ENCODE peak calls at places on chromosomes 13 and 19, in eight cellular contexts. One of them, this sample, is unnamed.

GRCh38 chr19:8451885-8452284 is 7.1 kb downstream of the HNRNPM start:
- DNase-seq in uterus: no peak
- DNase-seq in adrenal gland: no peak
- DNase-seq in AG04449: no peak
- DNase-seq in HL-60: no peak
- DNase-seq in neural progenitor cell: peak; percentile 40
- DNase-seq in hepatocyte: peak; percentile 44
- DNase-seq in MM.1S: no peak
- DNase-seq in this sample: peak; percentile 69

GRCh38 chr13:20217168-20217567 is 15.0 kb downstream of the GJB6 start:
- DNase-seq in adrenal gland: no peak
- DNase-seq in MM.1S: no peak
- DNase-seq in uterus: no peak
- DNase-seq in AG04449: no peak
- DNase-seq in hepatocyte: no peak
- DNase-seq in HL-60: no peak
- DNase-seq in neural progenitor cell: no peak
- DNase-seq in this sample: no peak

GRCh38 chr13:101454767-101455166 is 2.3 kb downstream of the ITGBL1 start:
- DNase-seq in HL-60: no peak
- DNase-seq in MM.1S: no peak
- DNase-seq in AG04449: no peak
- DNase-seq in neural progenitor cell: no peak
- DNase-seq in adrenal gland: no peak
- DNase-seq in uterus: no peak
- DNase-seq in hepatocyte: no peak
- DNase-seq in this sample: peak; percentile 26

GRCh38 chr13:23433171-23434153 is at the start of gene SACS:
- DNase-seq in MM.1S: no peak
- DNase-seq in adrenal gland: no peak
- DNase-seq in HL-60: no peak
- DNase-seq in hepatocyte: peak; percentile 45
- DNase-seq in AG04449: no peak
- DNase-seq in neural progenitor cell: peak; percentile 95
- DNase-seq in uterus: no peak
- DNase-seq in this sample: no peak

GRCh38 chr13:94228781-94229180 is 250.7 kb downstream of the DCT start:
- DNase-seq in HL-60: no peak
- DNase-seq in hepatocyte: no peak
- DNase-seq in MM.1S: no peak
- DNase-seq in neural progenitor cell: no peak
- DNase-seq in adrenal gland: no peak
- DNase-seq in uterus: no peak
- DNase-seq in AG04449: no peak
- DNase-seq in this sample: no peak

GRCh38 chr13:33379597-33379996 is 94.0 kb upstream of the STARD13 start:
- DNase-seq in uterus: no peak
- DNase-seq in HL-60: no peak
- DNase-seq in adrenal gland: peak; percentile 43
- DNase-seq in neural progenitor cell: no peak
- DNase-seq in hepatocyte: no peak
- DNase-seq in MM.1S: no peak
- DNase-seq in AG04449: no peak
- DNase-seq in this sample: no peak

GRCh38 chr19:29311391-29311790 is 98.4 kb upstream of the UQCRFS1 start:
- DNase-seq in hepatocyte: no peak
- DNase-seq in adrenal gland: no peak
- DNase-seq in MM.1S: no peak
- DNase-seq in HL-60: no peak
- DNase-seq in AG04449: no peak
- DNase-seq in neural progenitor cell: peak; percentile 78
- DNase-seq in uterus: no peak
- DNase-seq in this sample: no peak

GRCh38 chr13:26619321-26619720 is 61.8 kb downstream of the WASF3 start:
- DNase-seq in hepatocyte: no peak
- DNase-seq in MM.1S: no peak
- DNase-seq in uterus: no peak
- DNase-seq in HL-60: no peak
- DNase-seq in neural progenitor cell: no peak
- DNase-seq in adrenal gland: no peak
- DNase-seq in AG04449: peak; percentile 47
- DNase-seq in this sample: no peak

GRCh38 chr13:79392882-79393563 is 13.0 kb downstream of the RBM26 start:
- DNase-seq in AG04449: no peak
- DNase-seq in neural progenitor cell: no peak
- DNase-seq in HL-60: no peak
- DNase-seq in adrenal gland: no peak
- DNase-seq in MM.1S: no peak
- DNase-seq in hepatocyte: no peak
- DNase-seq in uterus: no peak
- DNase-seq in this sample: no peak

GRCh38 chr13:51122868-51123267 is 11.8 kb upstream of the C13orf42 start:
- DNase-seq in hepatocyte: peak; percentile 47
- DNase-seq in neural progenitor cell: no peak
- DNase-seq in HL-60: no peak
- DNase-seq in AG04449: no peak
- DNase-seq in MM.1S: no peak
- DNase-seq in adrenal gland: no peak
- DNase-seq in uterus: no peak
- DNase-seq in this sample: no peak

GRCh38 chr13:109157275-109157674 is 527.9 kb downstream of the MYO16 start:
- DNase-seq in AG04449: no peak
- DNase-seq in HL-60: no peak
- DNase-seq in neural progenitor cell: peak; percentile 21
- DNase-seq in adrenal gland: no peak
- DNase-seq in hepatocyte: no peak
- DNase-seq in MM.1S: no peak
- DNase-seq in uterus: no peak
- DNase-seq in this sample: no peak

GRCh38 chr19:18996796-18997394 is 36.4 kb downstream of the SUGP2 start:
- DNase-seq in neural progenitor cell: no peak
- DNase-seq in HL-60: no peak
- DNase-seq in hepatocyte: no peak
- DNase-seq in AG04449: no peak
- DNase-seq in MM.1S: no peak
- DNase-seq in adrenal gland: no peak
- DNase-seq in uterus: no peak
- DNase-seq in this sample: peak; percentile 77

GRCh38 chr19:5122671-5123409 is 153.9 kb downstream of the KDM4B start:
- DNase-seq in hepatocyte: no peak
- DNase-seq in adrenal gland: no peak
- DNase-seq in neural progenitor cell: no peak
- DNase-seq in AG04449: no peak
- DNase-seq in MM.1S: no peak
- DNase-seq in HL-60: no peak
- DNase-seq in uterus: no peak
- DNase-seq in this sample: no peak

GRCh38 chr19:12872941-12873890 is 8.0 kb downstream of the DNASE2 start:
- DNase-seq in hepatocyte: peak; percentile 35
- DNase-seq in MM.1S: peak; percentile 25
- DNase-seq in HL-60: no peak
- DNase-seq in AG04449: no peak
- DNase-seq in adrenal gland: peak; percentile 97
- DNase-seq in neural progenitor cell: peak; percentile 21
- DNase-seq in uterus: no peak
- DNase-seq in this sample: no peak
- TF ChIP-seq CTCF in hepatocyte: no peak
- TF ChIP-seq CTCF in MM.1S: no peak
- TF ChIP-seq CTCF in HL-60: no peak
- TF ChIP-seq CTCF in AG04449: no peak
- TF ChIP-seq CTCF in adrenal gland: no peak
- TF ChIP-seq CTCF in neural progenitor cell: no peak
- TF ChIP-seq CTCF in uterus: no peak
- TF ChIP-seq CTCF in this sample: no peak

GRCh38 chr19:49499030-49499670 is 2.9 kb downstream of the RPS11 start:
- DNase-seq in adrenal gland: peak; percentile 68
- DNase-seq in hepatocyte: no peak
- DNase-seq in uterus: no peak
- DNase-seq in AG04449: no peak
- DNase-seq in HL-60: no peak
- DNase-seq in neural progenitor cell: no peak
- DNase-seq in MM.1S: no peak
- DNase-seq in this sample: no peak
- H3K4me3 ChIP-seq in adrenal gland: no peak overlapping the region
- H3K4me3 ChIP-seq in hepatocyte: no peak overlapping the region
- H3K4me3 ChIP-seq in uterus: no peak overlapping the region
- H3K4me3 ChIP-seq in AG04449: no peak overlapping the region
- H3K4me3 ChIP-seq in HL-60: peak overlapping the region; percentile 20
- H3K4me3 ChIP-seq in neural progenitor cell: no peak overlapping the region
- H3K4me3 ChIP-seq in MM.1S: peak overlapping the region; percentile 55
- H3K4me3 ChIP-seq in this sample: no peak overlapping the region

GRCh38 chr13:95527955-95528354 is 24.6 kb upstream of the CLDN10 start:
- DNase-seq in MM.1S: no peak
- DNase-seq in AG04449: no peak
- DNase-seq in uterus: no peak
- DNase-seq in neural progenitor cell: no peak
- DNase-seq in HL-60: no peak
- DNase-seq in hepatocyte: no peak
- DNase-seq in adrenal gland: no peak
- DNase-seq in this sample: no peak

GRCh38 chr13:95530178-95530577 is 22.3 kb upstream of the CLDN10 start:
- DNase-seq in HL-60: peak; percentile 41
- DNase-seq in neural progenitor cell: no peak
- DNase-seq in hepatocyte: no peak
- DNase-seq in MM.1S: peak; percentile 21
- DNase-seq in AG04449: no peak
- DNase-seq in uterus: no peak
- DNase-seq in adrenal gland: no peak
- DNase-seq in this sample: peak; percentile 69

GRCh38 chr13:95535243-95535642 is 17.3 kb upstream of the CLDN10 start:
- DNase-seq in uterus: no peak
- DNase-seq in adrenal gland: no peak
- DNase-seq in hepatocyte: peak; percentile 45
- DNase-seq in AG04449: no peak
- DNase-seq in MM.1S: no peak
- DNase-seq in neural progenitor cell: no peak
- DNase-seq in HL-60: no peak
- DNase-seq in this sample: peak; percentile 38

GRCh38 chr13:95536629-95537241 is 15.8 kb upstream of the CLDN10 start:
- DNase-seq in neural progenitor cell: no peak
- DNase-seq in hepatocyte: peak; percentile 43
- DNase-seq in HL-60: no peak
- DNase-seq in AG04449: no peak
- DNase-seq in uterus: no peak
- DNase-seq in adrenal gland: no peak
- DNase-seq in MM.1S: peak; percentile 59
- DNase-seq in this sample: no peak

DNA sequence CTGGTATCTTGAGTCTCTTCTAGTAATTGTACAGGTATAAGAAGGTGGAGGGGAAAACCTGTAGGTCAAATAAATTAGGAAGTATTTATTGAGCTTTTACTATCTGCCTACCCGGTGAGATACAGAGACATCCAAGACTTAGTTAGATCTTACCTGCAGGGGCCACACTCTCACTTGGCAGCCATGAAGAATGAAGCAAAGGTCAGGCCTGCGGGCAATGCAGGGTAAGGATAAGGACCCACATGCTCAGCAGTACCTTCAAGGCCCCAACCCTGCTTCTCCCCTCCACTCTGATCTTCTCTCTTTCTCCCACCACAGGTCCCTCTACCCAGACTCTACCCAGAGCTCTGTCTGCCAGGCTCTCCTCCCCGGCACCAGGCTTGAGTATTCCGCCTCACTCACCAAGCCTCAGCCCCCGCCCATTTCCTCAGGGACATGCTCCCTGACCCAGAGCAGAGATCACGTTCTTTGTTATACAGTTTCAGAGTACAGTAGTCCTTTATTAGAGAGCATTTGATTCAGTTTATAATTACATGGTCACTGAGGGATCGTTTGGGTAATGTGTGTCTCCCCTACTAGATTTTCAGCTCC is 18.9 kb upstream of the CLDN10 start:
- DNase-seq in uterus: no peak
- DNase-seq in adrenal gland: no peak
- DNase-seq in HL-60: no peak
- DNase-seq in MM.1S: no peak
- DNase-seq in AG04449: no peak
- DNase-seq in neural progenitor cell: peak; percentile 44
- DNase-seq in hepatocyte: no peak
- DNase-seq in this sample: no peak
- TF ChIP-seq CTCF in uterus: no peak
- TF ChIP-seq CTCF in adrenal gland: no peak
- TF ChIP-seq CTCF in HL-60: no peak
- TF ChIP-seq CTCF in MM.1S: no peak
- TF ChIP-seq CTCF in AG04449: no peak
- TF ChIP-seq CTCF in neural progenitor cell: no peak
- TF ChIP-seq CTCF in hepatocyte: no peak
- TF ChIP-seq CTCF in this sample: no peak

DNA sequence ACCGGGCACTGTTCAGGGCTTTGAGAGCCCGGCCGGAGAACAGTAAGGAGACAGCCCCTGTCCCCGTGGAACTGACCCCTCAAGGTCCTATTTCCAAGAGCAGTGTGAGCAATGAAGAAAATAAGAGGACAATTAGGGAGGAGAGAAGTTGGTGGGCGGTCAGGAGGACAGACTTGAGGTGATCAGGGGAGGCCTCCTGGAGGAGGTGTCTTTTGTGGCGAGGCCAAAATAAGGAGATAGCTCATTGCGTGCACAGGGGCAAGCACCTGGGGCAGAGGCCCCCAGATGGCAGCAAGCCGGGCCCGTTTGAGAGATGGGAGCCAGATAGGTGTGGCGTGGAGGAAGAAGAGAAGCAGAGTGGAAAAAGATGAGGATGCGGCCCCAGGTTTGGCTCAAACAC is 2.8 kb upstream of the LRRC4B start:
- DNase-seq in hepatocyte: no peak
- DNase-seq in neural progenitor cell: no peak
- DNase-seq in uterus: no peak
- DNase-seq in AG04449: no peak
- DNase-seq in HL-60: no peak
- DNase-seq in MM.1S: no peak
- DNase-seq in adrenal gland: no peak
- DNase-seq in this sample: no peak
- H3K4me3 ChIP-seq in hepatocyte: no peak overlapping the region
- H3K4me3 ChIP-seq in neural progenitor cell: no peak overlapping the region
- H3K4me3 ChIP-seq in uterus: no peak overlapping the region
- H3K4me3 ChIP-seq in AG04449: no peak overlapping the region
- H3K4me3 ChIP-seq in HL-60: no peak overlapping the region
- H3K4me3 ChIP-seq in MM.1S: no peak overlapping the region
- H3K4me3 ChIP-seq in adrenal gland: no peak overlapping the region
- H3K4me3 ChIP-seq in this sample: no peak overlapping the region

DNA sequence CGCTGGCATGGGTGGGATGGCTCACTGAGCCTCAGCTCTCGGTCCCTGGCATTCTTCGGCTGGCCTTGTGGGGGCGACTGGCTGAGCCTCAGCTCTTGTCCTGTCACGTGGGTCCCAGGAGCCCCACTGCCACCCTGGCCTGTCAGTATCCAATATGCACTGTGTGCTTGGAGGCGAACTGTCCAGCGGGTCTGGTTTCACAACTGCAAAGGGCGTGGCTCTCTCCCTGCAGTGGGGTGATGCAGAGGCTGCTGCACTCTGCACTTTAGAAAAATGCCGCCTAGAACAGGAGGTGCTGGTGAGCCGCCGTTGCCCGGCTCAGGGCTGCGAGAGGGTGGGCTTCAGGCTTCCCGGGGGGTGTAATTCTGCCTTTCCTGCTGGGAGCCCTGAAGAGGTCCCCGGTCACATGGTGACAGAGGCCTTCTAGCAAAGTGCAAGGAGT is 17.0 kb upstream of the TMEM255B start:
- DNase-seq in neural progenitor cell: peak; percentile 53
- DNase-seq in MM.1S: peak; percentile 90
- DNase-seq in adrenal gland: no peak
- DNase-seq in uterus: no peak
- DNase-seq in hepatocyte: peak; percentile 79
- DNase-seq in AG04449: no peak
- DNase-seq in HL-60: peak; percentile 89
- DNase-seq in this sample: peak; percentile 24
- TF ChIP-seq CTCF in neural progenitor cell: peak; percentile 49
- TF ChIP-seq CTCF in MM.1S: peak; percentile 48
- TF ChIP-seq CTCF in adrenal gland: peak; percentile 6
- TF ChIP-seq CTCF in uterus: no peak
- TF ChIP-seq CTCF in hepatocyte: peak; percentile 32
- TF ChIP-seq CTCF in AG04449: peak; percentile 38
- TF ChIP-seq CTCF in HL-60: no peak
- TF ChIP-seq CTCF in this sample: peak; percentile 57

This sample was measured in retinal pigment epithelial cell.